ENCODE peak calls at places on chromosomes 11 and 22, in six cellular contexts. L is H9, N is mesenchymal stem cell, G is H1, O is IMR-90, B is neuronal stem cell. C is an unnamed sample.

GRCh38 chr22:38315801-38316339 is 1.4 kb downstream of the CSNK1E start:
- DNase-seq in L (no peak), N (no peak), G (no peak), O (no peak), B (no peak), C (no peak)

GRCh38 chr11:11290354-11290753 is 62.7 kb downstream of the CSNK2A3 start:
- DNase-seq in L (no peak), N (no peak), G (no peak), O (no peak), B (no peak), C (peak; percentile 92)

GRCh38 chr11:64095286-64095825 is 59.6 kb downstream of the FLRT1 start:
- DNase-seq in L (no peak), N (peak; percentile 50), G (no peak), O (peak; percentile 6), B (no peak), C (no peak)

GRCh38 chr11:32137869-32138268 is 47.0 kb downstream of the RCN1 start:
- DNase-seq in L (no peak), N (no peak), G (no peak), O (no peak), B (no peak), C (no peak)

GRCh38 chr11:103450241-103450640 is 341.0 kb downstream of the DYNC2H1 start:
- DNase-seq in L (no peak), N (peak; percentile 25), G (no peak), O (peak; percentile 73), B (no peak), C (no peak)

GRCh38 chr22:21026783-21027692 is 5.3 kb downstream of the SLC7A4 start:
- DNase-seq in L (no peak), N (no peak), G (no peak), O (peak; percentile 68), B (no peak), C (no peak)

GRCh38 chr11:114208371-114208770 is 87.8 kb upstream of the NNMT start:
- DNase-seq in L (no peak), N (no peak), G (no peak), O (no peak), B (no peak), C (no peak)

GRCh38 chr11:24324211-24324610 is 172.6 kb upstream of the LUZP2 start:
- DNase-seq in L (no peak), N (peak; percentile 10), G (no peak), O (peak; percentile 75), B (no peak), C (no peak)

GRCh38 chr11:133467686-133468085 is 64.6 kb downstream of the OPCML start:
- DNase-seq in L (no peak), N (no peak), G (no peak), O (no peak), B (no peak), C (no peak)

GRCh38 chr11:121446752-121447156 is 5.4 kb upstream of the SORL1 start:
- DNase-seq in L (no peak), N (peak; percentile 10), G (no peak), O (peak; percentile 73), B (no peak), C (peak; percentile 64)

GRCh38 chr11:75259711-75260110 is 19.1 kb downstream of the TPBGL start:
- DNase-seq in L (peak; percentile 27), N (peak; percentile 19), G (no peak), O (no peak), B (no peak), C (no peak)

GRCh38 chr11:44397586-44398178 is 87.7 kb upstream of the ALX4 start:
- DNase-seq in L (no peak), N (no peak), G (no peak), O (no peak), B (no peak), C (no peak)

GRCh38 chr11:100930185-100930778 is 199.3 kb downstream of the PGR start:
- DNase-seq in L (no peak), N (peak; percentile 81), G (no peak), O (peak; percentile 81), B (peak; percentile 56), C (peak; percentile 63)

GRCh38 chr22:42808516-42808915 is 48.6 kb downstream of the ARFGAP3 start:
- DNase-seq in L (no peak), N (no peak), G (no peak), O (no peak), B (no peak), C (no peak)

GRCh38 chr11:115493905-115494304 is 10.3 kb downstream of the CADM1 start:
- DNase-seq in L (no peak), N (no peak), G (no peak), O (peak; percentile 13), B (no peak), C (no peak)

GRCh38 chr22:36466258-36466657 is 15.2 kb downstream of the TXN2 start:
- DNase-seq in L (no peak), N (no peak), G (no peak), O (no peak), B (no peak), C (no peak)
- H2AK5ac ChIP-seq in L (no peak overlapping the region), N (peak overlapping the region; percentile 100), G (no peak overlapping the region), O (peak overlapping the region; percentile 100), B (peak overlapping the region; percentile 56), C (no peak overlapping the region)

DNA sequence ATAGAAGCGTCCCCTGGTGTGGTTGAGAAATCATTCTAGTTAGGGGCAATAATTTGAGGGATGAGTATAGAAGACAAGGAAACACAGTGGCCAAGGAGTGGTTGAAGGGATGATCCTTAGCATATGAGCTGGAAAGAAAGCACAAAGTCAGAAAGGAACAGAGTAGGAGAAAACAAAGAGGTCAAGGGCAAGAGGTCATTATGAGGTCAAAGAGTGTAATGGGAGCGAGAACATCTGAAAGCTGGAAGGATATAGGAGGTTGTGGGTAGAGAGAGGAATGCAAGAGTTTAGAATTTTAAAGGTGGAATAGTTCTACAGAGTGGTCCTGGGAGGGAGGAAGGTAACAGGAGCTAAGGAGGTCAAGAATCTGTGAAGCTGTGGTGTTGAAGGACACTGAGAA is 2.0 kb downstream of the DCHS1 start:
- DNase-seq in L (no peak), N (no peak), G (no peak), O (no peak), B (no peak), C (no peak)
- H3K9ac ChIP-seq in L (no peak overlapping the region), N (no peak overlapping the region), G (no peak overlapping the region), O (no peak overlapping the region), B (no peak overlapping the region), C (no peak overlapping the region)

DNA sequence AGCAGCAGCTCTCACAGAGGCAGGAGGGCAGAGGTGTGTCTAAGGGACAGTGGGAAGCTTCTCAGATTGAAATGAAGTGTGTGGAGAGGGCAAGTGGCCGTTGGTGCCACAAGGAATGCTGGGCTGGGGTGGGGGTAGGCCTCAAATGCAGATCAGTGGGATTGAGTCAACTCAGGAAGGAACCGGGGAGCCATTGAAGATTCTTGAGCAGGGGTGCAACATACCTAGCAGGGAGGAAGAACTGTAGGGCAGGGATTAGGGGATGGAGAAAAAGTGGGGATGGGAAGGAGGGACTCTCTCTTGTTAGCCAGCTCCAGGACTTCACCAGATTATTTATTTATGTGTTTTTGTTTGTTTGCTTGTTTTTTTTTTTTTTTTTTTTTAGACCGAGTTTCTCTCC is 2.9 kb upstream of the SEC14L2 start:
- DNase-seq in L (no peak), N (no peak), G (no peak), O (no peak), B (no peak), C (no peak)
- H3K4me1 ChIP-seq in L (peaks cover 6% of the 10 kb centered on the region), N (peaks cover 41% of the 10 kb centered on the region), G (peaks cover 9% of the 10 kb centered on the region), O (peaks cover 17% of the 10 kb centered on the region), B (peaks cover 28% of the 10 kb centered on the region), C (peaks cover 11% of the 10 kb centered on the region)

DNA sequence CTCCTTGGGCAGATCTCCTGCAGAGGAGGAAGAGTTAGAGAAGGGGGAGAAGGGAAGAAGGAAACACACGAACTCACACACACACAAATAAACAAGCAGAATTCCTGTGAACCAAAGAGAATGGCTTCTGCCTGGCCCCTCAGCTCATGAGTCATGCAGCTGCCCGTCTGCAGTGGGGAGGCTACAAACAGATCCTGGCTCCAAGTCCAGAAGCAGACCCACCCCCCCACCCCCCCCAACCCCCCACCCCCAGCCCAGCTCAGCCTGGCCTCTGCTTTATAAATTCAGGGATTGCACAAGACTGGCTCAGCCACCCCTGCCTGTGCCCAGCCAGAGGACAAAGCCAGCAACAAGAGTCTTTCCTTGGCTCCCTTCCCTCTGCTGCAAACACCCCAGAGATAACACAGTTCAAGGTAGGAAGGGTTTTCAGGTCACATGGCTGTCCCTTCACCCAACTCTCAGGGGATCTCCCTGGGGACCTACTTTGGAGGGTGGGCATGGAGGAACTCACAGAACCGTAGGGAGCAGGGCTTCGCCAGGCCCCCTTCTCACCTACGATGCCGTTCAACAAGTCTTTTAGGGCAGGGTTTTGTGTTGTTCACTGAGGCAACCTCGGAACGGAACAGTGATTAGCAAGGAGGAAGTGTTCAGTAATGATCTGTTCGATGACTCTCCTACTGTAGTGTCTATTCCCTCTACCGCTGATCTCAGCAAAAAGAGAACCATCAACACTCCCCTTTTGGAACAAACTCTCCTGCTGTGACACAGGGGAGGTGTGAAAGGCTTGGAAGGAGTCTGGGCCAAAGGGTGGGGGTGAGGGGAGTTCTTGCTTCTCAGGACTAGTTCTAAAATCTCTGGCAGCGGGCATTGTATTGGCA is 35.5 kb downstream of the RPL27A start:
- DNase-seq in L (no peak), N (peak; percentile 95), G (no peak), O (peak; percentile 97), B (no peak), C (peak; percentile 85)
- H2AK5ac ChIP-seq in L (no peak overlapping the region), N (peak overlapping the region; percentile 98), G (no peak overlapping the region), O (peak overlapping the region; percentile 99), B (no peak overlapping the region), C (peak overlapping the region; percentile 53)

DNA sequence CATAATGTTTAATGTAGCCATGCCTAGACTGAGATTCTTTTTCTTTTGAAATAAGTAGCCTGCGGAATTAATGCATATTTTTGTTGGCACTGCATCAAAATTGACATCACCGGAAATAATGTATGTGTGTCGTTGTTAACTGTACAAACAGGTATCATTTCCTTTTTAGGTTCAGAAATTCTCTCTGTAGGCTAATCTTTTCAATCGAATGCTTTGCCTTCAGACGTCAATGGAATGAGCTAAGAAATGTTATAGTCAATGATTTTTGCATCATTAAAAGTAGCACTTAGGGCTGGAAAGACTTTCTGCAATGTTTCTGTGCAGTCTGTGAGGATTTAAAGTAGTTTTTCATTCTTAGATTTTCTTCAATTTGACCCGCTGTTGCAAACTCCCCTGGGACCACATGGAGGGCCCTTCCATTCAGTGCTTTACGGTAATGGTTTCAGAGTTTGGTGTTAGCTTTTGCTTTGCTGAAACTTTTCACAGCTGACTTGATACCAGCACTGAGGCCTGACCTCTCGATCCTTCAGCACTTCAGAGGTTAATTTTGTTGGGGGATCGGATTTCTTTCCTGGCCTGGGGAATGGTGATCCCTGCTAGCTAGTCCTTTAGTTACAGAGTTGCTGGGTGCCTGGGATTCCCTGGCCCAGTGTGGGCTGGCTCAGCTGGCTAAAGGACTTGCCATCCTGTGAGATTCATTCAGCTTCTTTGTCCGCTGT is 137.8 kb downstream of the DBX1 start:
- DNase-seq in L (peak; percentile 80), N (peak; percentile 72), G (peak; percentile 70), O (peak; percentile 63), B (peak; percentile 81), C (peak; percentile 97)
- H3K9ac ChIP-seq in L (peak overlapping the region; percentile 52), N (no peak overlapping the region), G (peak overlapping the region; percentile 52), O (peak overlapping the region; percentile 5), B (no peak overlapping the region), C (peak overlapping the region; percentile 76)

DNA sequence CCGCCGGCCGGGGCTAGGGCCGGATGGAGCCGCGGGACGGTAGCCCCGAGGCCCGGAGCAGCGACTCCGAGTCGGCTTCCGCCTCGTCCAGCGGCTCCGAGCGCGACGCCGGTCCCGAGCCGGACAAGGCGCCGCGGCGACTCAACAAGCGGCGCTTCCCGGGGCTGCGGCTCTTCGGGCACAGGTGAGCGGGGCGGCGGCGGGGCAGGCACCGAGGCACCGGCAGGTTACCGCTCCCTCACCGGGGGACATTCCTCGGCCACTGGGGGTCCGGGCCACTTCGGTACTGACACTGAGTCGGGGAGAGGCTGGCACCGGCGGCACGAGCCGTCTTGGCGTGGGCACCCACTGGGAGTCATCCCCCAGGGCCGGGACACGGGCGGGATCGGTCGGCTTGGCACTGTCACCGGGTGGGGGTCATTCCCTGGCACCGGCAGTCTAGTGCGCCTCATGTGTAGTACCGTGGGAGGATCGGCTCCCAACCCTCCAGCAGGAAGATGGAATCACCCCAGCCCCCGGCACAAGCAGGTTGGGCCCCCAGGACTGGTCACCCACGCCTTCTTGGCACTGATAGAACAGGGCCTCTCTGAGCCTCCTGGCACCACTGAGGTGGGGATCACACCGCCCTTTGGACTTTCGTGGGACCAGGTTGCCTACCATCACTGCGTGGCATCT is 511 bp downstream of the DGKZ start:
- DNase-seq in L (no peak), N (no peak), G (no peak), O (no peak), B (no peak), C (no peak)
- H3K4me1 ChIP-seq in L (peaks cover 25% of the 10 kb centered on the region), N (peaks cover 35% of the 10 kb centered on the region), G (peaks cover 34% of the 10 kb centered on the region), O (peaks cover 13% of the 10 kb centered on the region), B (peaks cover 13% of the 10 kb centered on the region), C (peaks cover 17% of the 10 kb centered on the region)